ENCODE peak calls at places on chromosomes 3 and 15, in seven cellular contexts. Y is WTC11, O is OCI-LY7, A is AG04449, M is CD14-positive monocyte, S is AG04450, G is PC-3. Q is an unnamed sample.

GRCh38 chr15:42474857-42475256 is 16.1 kb downstream of the ZNF106 start:
- DNase-seq in O (no peak), M (no peak), S (no peak), G (no peak), Y (no peak), A (no peak), Q (no peak)

GRCh38 chr3:123481722-123482457 is 33.0 kb upstream of the ADCY5 start:
- DNase-seq in Y (no peak), G (no peak), O (no peak), A (no peak), S (no peak), M (no peak), Q (no peak)

GRCh38 chr3:156507285-156507684 is 47.6 kb downstream of the SSR3 start:
- DNase-seq in G (peak), S (no peak), M (no peak), Y (no peak), A (no peak), O (no peak), Q (no peak)

GRCh38 chr3:193572426-193572908 is 17.8 kb upstream of the ATP13A4 start:
- DNase-seq in S (peak), O (peak), M (peak), A (no peak), Y (peak), G (peak), Q (peak)

GRCh38 chr3:129112308-129113052 is 9.1 kb downstream of the RAB43 start:
- DNase-seq in G (no peak), S (no peak), Y (no peak), M (peak), A (no peak), O (peak), Q (no peak)

GRCh38 chr3:134804508-134805480 is 9.7 kb downstream of the EPHB1 start:
- DNase-seq in O (no peak), Y (no peak), S (no peak), M (no peak), G (no peak), A (no peak), Q (no peak)

GRCh38 chr15:85956515-85957275 is 123.0 kb upstream of the AGBL1 start:
- DNase-seq in S (no peak), G (no peak), A (no peak), Y (no peak), O (peak), M (no peak), Q (peak)

GRCh38 chr3:112092439-112093179 is 6.4 kb downstream of the C3orf52 start:
- DNase-seq in Y (no peak), O (peak), S (no peak), A (no peak), G (no peak), M (no peak), Q (no peak)

GRCh38 chr3:27800261-27800660 is 78.1 kb upstream of the EOMES start:
- DNase-seq in S (no peak), Y (no peak), O (no peak), A (no peak), M (no peak), G (no peak), Q (no peak)

GRCh38 chr3:157905885-157906284 is 200.3 kb downstream of the SHOX2 start:
- DNase-seq in S (no peak), G (no peak), O (no peak), A (no peak), Y (no peak), M (no peak), Q (no peak)

DNA sequence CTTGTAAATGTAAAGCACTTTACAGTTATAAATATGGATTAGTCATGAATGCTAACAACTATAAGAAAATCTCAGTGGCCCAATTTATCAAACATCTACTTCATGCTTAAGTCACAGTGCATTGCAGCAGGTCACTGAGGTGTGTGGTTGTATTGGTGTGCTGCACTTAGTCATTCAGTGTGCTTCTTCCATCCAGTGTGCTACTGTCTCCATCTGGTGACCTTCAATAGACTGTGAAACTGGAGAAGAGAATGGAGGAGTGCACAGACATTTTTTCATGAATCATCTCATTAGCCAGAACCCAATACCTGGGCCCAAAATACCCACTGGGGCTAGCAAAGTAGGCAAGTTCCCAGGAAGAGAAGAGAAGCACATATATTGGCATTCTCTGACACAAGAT is 199.6 kb downstream of the SHOX2 start:
- DNase-seq in S (no peak), A (no peak), M (no peak), O (no peak), Y (no peak), G (peak), Q (peak)
- TF ChIP-seq CTCF in S (peak), A (peak), M (no peak), O (no peak), Y (no peak), G (peak), Q (no peak)

GRCh38 chr3:177842302-177842701 is 645.0 kb upstream of the TBL1XR1 start:
- DNase-seq in Y (no peak), O (no peak), S (no peak), G (no peak), M (no peak), A (no peak), Q (no peak)
- TF ChIP-seq CTCF in Y (no peak), O (no peak), S (no peak), G (no peak), M (no peak), A (no peak), Q (no peak)

DNA sequence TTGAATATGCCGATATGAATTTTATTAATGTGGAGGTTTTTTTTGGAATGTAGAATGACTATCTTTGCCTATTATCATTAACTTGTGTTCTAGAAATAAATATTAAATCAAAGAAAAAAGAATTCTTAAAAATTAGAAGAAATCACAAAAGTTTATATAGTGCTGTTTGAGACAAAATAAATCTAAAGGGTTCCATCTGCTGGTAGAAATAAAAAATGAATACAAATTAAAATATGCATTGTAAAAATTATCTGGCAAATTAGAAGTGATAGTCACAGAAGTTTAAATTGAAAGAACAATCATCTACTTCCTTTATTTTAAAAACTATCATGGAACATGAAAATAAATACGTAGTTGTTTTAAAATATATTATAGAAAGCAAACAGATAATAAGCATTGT is 22.7 kb upstream of the ZBTB20 start:
- DNase-seq in O (no peak), M (no peak), Y (no peak), S (no peak), A (no peak), G (peak), Q (no peak)
- TF ChIP-seq CTCF in O (peak), M (peak), Y (no peak), S (peak), A (no peak), G (peak), Q (peak)

DNA sequence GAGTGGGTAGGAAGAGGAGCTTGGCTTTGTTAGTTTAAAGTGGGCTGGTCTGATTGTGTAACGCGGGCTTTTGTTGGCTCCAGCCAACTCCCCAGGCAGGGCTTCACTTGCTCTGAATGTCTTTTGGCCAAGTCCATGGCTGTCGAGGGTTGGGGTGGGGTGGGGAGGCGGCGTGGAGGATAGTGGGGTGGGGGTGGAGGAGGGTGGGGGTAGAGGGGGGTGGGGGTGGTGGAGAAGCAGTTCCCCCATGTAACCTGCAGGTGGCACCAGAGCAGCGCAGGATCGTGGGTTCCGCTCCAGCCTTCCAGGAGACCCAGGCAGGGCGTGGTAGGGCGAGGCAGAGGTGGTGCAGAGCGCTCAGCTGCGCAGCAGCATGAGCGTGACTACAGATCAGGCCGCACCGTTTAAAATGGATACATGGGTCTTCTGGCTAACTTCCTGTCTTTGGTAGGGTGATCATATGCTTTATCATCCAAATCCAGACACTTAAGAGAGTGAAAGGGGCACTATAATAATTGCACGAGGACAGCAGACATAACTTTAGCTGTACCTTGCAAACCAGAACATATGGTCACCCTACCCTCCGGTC is 28.3 kb downstream of the GOLGA6A start:
- DNase-seq in G (peak), S (peak), A (no peak), Y (peak), M (peak), O (peak), Q (peak)
- TF ChIP-seq CTCF in G (peak), S (peak), A (peak), Y (peak), M (peak), O (peak), Q (peak)

DNA sequence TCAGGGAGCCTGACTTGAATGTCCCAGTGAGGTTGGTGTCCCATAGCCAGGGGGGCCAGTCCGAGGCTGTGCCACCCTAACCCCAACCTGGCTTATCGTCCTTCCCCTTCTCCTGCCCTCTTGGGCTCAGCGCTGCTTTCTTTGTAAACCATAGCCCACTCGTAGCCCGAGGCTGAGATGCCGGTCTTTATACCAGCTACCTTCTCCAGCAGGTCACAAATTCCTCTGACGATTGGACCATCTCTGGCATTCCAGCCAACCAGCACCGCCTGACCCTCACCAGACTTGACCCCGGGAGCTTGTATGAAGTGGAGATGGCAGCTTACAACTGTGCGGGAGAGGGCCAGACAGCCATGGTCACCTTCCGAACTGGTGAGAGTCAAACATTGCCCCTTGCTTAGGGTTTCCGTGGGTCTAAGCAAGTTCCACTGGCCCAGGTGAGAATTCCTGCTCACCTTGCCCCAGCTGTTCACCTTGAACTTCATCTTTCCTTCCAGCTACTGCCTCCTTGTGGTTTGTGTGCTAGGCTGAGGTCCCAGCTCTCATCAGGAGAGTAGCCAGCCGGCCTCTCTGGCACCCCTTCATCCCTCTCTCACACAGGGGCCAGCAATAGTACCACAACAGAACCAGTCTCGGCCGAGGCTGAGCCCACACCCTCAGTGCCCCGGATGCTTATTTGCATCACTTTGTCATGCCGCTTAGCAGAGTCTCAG is 66.7 kb downstream of the BOC start:
- DNase-seq in A (no peak), G (peak), M (no peak), S (no peak), O (no peak), Y (no peak), Q (no peak)
- TF ChIP-seq CTCF in A (no peak), G (peak), M (no peak), S (no peak), O (peak), Y (no peak), Q (no peak)

DNA sequence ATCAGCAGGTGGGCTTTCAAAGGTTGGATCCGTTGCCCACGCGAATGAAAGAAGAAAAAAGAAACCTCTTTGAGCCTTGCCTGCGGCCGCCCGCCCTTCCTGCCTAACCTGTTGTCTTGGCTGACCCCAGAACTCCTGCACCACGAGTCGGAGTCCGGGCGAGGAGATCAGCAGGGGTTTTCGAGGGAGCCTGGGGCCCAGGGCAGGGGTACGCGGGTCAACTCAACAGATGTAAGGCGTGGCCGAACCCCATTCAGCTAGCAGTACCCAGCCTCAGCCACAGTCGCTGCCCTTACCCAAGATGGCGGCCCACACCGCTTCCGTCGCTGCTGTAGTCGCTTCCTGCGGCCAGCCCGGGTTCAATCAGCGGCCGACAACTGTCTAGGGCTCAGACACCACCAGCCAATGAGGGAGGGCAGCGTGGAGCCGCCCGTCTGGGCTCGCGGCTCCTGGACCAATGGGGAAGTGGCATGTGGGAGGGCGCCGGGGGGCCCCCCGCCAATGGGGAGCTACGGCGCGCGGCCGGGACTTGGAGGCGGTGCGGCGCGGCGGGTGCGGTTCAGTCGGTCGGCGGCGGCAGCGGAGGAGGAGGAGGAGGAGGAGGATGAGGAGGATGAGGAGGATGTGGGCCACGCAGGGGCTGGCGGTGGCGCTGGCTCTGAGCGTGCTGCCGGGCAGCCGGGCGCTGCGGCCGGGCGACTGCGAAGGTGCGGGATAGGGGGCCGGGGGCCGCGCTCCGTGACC is at the start of gene MANF:
- DNase-seq in G (peak), O (peak), A (peak), Y (peak), S (peak), M (peak), Q (peak)
- TF ChIP-seq CTCF in G (no peak), O (no peak), A (no peak), Y (no peak), S (no peak), M (no peak), Q (no peak)

GRCh38 chr3:97932387-97932801 is 39.8 kb downstream of the RIOX2 start:
- DNase-seq in Y (no peak), G (no peak), O (no peak), A (no peak), M (no peak), S (no peak), Q (no peak)
- TF ChIP-seq CTCF in Y (no peak), G (no peak), O (no peak), A (no peak), M (no peak), S (no peak), Q (no peak)

DNA sequence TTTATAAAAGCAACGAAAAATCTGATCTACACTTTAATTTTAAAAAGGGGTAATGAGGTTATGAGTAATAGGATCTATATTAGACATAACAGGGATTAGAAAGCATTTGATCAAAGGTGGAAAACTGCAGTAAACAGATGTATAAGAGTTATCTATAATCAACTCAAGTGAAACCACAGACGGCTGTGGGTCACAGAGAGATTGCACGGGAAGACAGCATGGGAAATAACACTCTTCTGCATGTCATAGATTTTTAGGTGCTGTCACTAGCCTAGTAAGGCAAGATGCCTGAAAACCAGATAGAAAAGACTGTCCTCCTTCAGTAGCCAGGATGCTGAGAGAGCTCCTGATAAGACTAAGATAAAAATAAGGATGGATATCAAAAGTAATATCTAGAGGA is 1.8 kb downstream of the LYSMD2 start:
- DNase-seq in O (no peak), S (no peak), Y (no peak), G (no peak), M (no peak), A (no peak), Q (no peak)
- TF ChIP-seq CTCF in O (peak), S (no peak), Y (no peak), G (no peak), M (no peak), A (no peak), Q (no peak)

DNA sequence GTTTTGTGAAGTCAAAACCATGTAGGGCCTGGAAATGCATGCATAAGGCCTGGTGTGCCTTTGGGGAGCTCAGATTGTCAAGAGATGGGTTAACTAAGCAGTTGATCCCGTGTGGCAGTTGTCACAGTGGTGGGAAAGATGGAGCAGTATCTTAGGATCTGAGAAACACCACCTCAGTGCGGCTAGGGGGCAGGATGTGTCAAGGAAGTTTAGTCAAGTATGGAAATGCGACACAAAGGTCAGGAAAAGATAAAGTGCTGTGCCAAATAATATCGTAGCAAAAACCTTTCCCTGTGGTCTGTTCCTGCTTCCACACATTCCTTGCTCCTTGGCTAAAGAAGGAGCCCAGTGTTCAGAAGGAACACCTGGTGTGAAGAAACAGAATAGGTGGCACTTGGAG is 396.4 kb downstream of the EDEM1 start:
- DNase-seq in O (no peak), Y (no peak), M (no peak), G (peak), S (no peak), A (no peak), Q (no peak)
- TF ChIP-seq CTCF in O (no peak), Y (no peak), M (no peak), G (peak), S (no peak), A (no peak), Q (no peak)

DNA sequence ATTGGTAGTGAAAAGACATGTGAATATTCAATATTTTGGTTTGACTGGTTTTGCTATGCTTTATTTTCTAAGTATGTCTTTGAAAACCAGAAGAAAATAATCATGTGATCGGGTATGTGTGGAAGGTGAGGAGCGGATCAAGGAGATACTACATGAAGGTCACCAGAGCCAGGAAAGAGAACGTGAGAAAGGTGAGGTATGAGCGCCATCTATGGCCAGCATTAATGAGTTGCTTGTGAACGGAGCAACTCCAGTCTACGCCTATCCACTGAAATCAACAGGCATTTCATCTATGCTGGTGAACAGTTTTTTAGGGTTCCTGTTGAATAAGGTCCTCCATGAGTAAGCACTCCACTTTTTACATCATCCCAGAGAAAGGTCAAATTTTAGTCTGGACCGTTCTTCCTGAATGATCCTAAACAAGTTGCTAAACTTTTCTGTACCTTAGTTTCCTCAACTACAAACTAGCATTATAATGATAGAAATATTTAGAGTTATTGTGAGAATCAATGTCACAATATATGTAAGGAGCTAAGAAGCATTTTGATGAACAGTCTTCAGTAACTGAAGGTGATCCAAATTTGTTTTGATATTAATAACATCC is 1435.2 kb upstream of the CADM2 start:
- DNase-seq in G (peak), O (peak), S (no peak), Y (peak), A (no peak), M (no peak), Q (peak)
- TF ChIP-seq CTCF in G (peak), O (peak), S (no peak), Y (no peak), A (no peak), M (no peak), Q (peak)